ENCODE peak calls at places on chromosomes 2 and 18, in ten cellular contexts. One of them, this sample, is unnamed.

GRCh38 chr2:240460781-240461431 is 25.4 kb downstream of the GPC1 start:
- DNase-seq in Peyer's patch: no peak
- DNase-seq in ovary: peak; percentile 13
- DNase-seq in stomach: no peak
- DNase-seq in transverse colon: peak; percentile 6
- DNase-seq in heart left ventricle: peak; percentile 16
- DNase-seq in K562: no peak
- DNase-seq in HepG2: no peak
- DNase-seq in A549: no peak
- DNase-seq in esophagus muscularis mucosa: no peak
- DNase-seq in this sample: peak; percentile 76

GRCh38 chr2:111688501-111688900 is 195.5 kb downstream of the ANAPC1 start:
- DNase-seq in Peyer's patch: no peak
- DNase-seq in ovary: no peak
- DNase-seq in stomach: no peak
- DNase-seq in transverse colon: no peak
- DNase-seq in heart left ventricle: no peak
- DNase-seq in K562: no peak
- DNase-seq in HepG2: no peak
- DNase-seq in A549: no peak
- DNase-seq in esophagus muscularis mucosa: no peak
- DNase-seq in this sample: no peak

GRCh38 chr2:222561817-222562424 is 94.0 kb downstream of the FARSB start:
- DNase-seq in Peyer's patch: peak; percentile 23
- DNase-seq in ovary: no peak
- DNase-seq in stomach: peak; percentile 40
- DNase-seq in transverse colon: peak; percentile 50
- DNase-seq in heart left ventricle: peak; percentile 40
- DNase-seq in K562: peak; percentile 58
- DNase-seq in HepG2: peak; percentile 41
- DNase-seq in A549: peak; percentile 53
- DNase-seq in esophagus muscularis mucosa: no peak
- DNase-seq in this sample: peak; percentile 30

GRCh38 chr2:234771985-234772774 is 179.6 kb upstream of the SH3BP4 start:
- DNase-seq in Peyer's patch: no peak
- DNase-seq in ovary: peak; percentile 62
- DNase-seq in stomach: no peak
- DNase-seq in transverse colon: no peak
- DNase-seq in heart left ventricle: peak; percentile 39
- DNase-seq in K562: no peak
- DNase-seq in HepG2: no peak
- DNase-seq in A549: no peak
- DNase-seq in esophagus muscularis mucosa: no peak
- DNase-seq in this sample: no peak

GRCh38 chr2:39068290-39068689 is 52.6 kb downstream of the SOS1 start:
- DNase-seq in Peyer's patch: no peak
- DNase-seq in ovary: no peak
- DNase-seq in stomach: no peak
- DNase-seq in transverse colon: no peak
- DNase-seq in heart left ventricle: no peak
- DNase-seq in K562: no peak
- DNase-seq in HepG2: no peak
- DNase-seq in A549: no peak
- DNase-seq in esophagus muscularis mucosa: no peak
- DNase-seq in this sample: no peak

GRCh38 chr18:159037-159652 is 788 bp downstream of the USP14 start:
- DNase-seq in Peyer's patch: no peak
- DNase-seq in ovary: no peak
- DNase-seq in stomach: no peak
- DNase-seq in transverse colon: no peak
- DNase-seq in heart left ventricle: no peak
- DNase-seq in K562: peak; percentile 47
- DNase-seq in HepG2: peak; percentile 33
- DNase-seq in A549: peak; percentile 18
- DNase-seq in esophagus muscularis mucosa: no peak
- DNase-seq in this sample: no peak

GRCh38 chr2:233620204-233620603 is 2.8 kb downstream of the UGT1A8 start:
- DNase-seq in Peyer's patch: no peak
- DNase-seq in ovary: no peak
- DNase-seq in stomach: no peak
- DNase-seq in transverse colon: peak; percentile 30
- DNase-seq in heart left ventricle: no peak
- DNase-seq in K562: no peak
- DNase-seq in HepG2: no peak
- DNase-seq in A549: no peak
- DNase-seq in esophagus muscularis mucosa: no peak
- DNase-seq in this sample: no peak

GRCh38 chr2:10369269-10370255 is 66.9 kb downstream of the HPCAL1 start:
- DNase-seq in Peyer's patch: no peak
- DNase-seq in ovary: no peak
- DNase-seq in stomach: peak; percentile 87
- DNase-seq in transverse colon: peak; percentile 42
- DNase-seq in heart left ventricle: no peak
- DNase-seq in K562: peak; percentile 90
- DNase-seq in HepG2: peak; percentile 83
- DNase-seq in A549: no peak
- DNase-seq in esophagus muscularis mucosa: no peak
- DNase-seq in this sample: no peak

GRCh38 chr2:121151311-121152109 is 133.5 kb downstream of the TFCP2L1 start:
- DNase-seq in Peyer's patch: no peak
- DNase-seq in ovary: no peak
- DNase-seq in stomach: peak; percentile 85
- DNase-seq in transverse colon: peak; percentile 88
- DNase-seq in heart left ventricle: no peak
- DNase-seq in K562: no peak
- DNase-seq in HepG2: no peak
- DNase-seq in A549: no peak
- DNase-seq in esophagus muscularis mucosa: no peak
- DNase-seq in this sample: peak; percentile 79

GRCh38 chr2:172429351-172429968 is 2.1 kb downstream of the ITGA6 start:
- DNase-seq in Peyer's patch: no peak
- DNase-seq in ovary: no peak
- DNase-seq in stomach: no peak
- DNase-seq in transverse colon: no peak
- DNase-seq in heart left ventricle: no peak
- DNase-seq in K562: no peak
- DNase-seq in HepG2: no peak
- DNase-seq in A549: no peak
- DNase-seq in esophagus muscularis mucosa: no peak
- DNase-seq in this sample: peak; percentile 36
- TF ChIP-seq POLR2A in Peyer's patch: no peak
- TF ChIP-seq POLR2A in ovary: no peak
- TF ChIP-seq POLR2A in stomach: no peak
- TF ChIP-seq POLR2A in transverse colon: peak; percentile 50
- TF ChIP-seq POLR2A in heart left ventricle: no peak
- TF ChIP-seq POLR2A in K562: no peak
- TF ChIP-seq POLR2A in HepG2: no peak
- TF ChIP-seq POLR2A in A549: no peak
- TF ChIP-seq POLR2A in esophagus muscularis mucosa: no peak
- TF ChIP-seq POLR2A in this sample: no peak

GRCh38 chr18:6624729-6625308 is 104.7 kb upstream of the ARHGAP28 start:
- DNase-seq in Peyer's patch: no peak
- DNase-seq in ovary: no peak
- DNase-seq in stomach: no peak
- DNase-seq in transverse colon: no peak
- DNase-seq in heart left ventricle: no peak
- DNase-seq in K562: no peak
- DNase-seq in HepG2: no peak
- DNase-seq in A549: no peak
- DNase-seq in esophagus muscularis mucosa: no peak
- DNase-seq in this sample: no peak

GRCh38 chr18:6623278-6623677 is 106.2 kb upstream of the ARHGAP28 start:
- DNase-seq in Peyer's patch: no peak
- DNase-seq in ovary: no peak
- DNase-seq in stomach: no peak
- DNase-seq in transverse colon: no peak
- DNase-seq in heart left ventricle: no peak
- DNase-seq in K562: no peak
- DNase-seq in HepG2: no peak
- DNase-seq in A549: no peak
- DNase-seq in esophagus muscularis mucosa: no peak
- DNase-seq in this sample: no peak

GRCh38 chr18:6626457-6626856 is 103.1 kb upstream of the ARHGAP28 start:
- DNase-seq in Peyer's patch: no peak
- DNase-seq in ovary: no peak
- DNase-seq in stomach: no peak
- DNase-seq in transverse colon: no peak
- DNase-seq in heart left ventricle: no peak
- DNase-seq in K562: no peak
- DNase-seq in HepG2: no peak
- DNase-seq in A549: no peak
- DNase-seq in esophagus muscularis mucosa: no peak
- DNase-seq in this sample: no peak

GRCh38 chr18:6627621-6628020 is 101.9 kb upstream of the ARHGAP28 start:
- DNase-seq in Peyer's patch: no peak
- DNase-seq in ovary: no peak
- DNase-seq in stomach: no peak
- DNase-seq in transverse colon: no peak
- DNase-seq in heart left ventricle: no peak
- DNase-seq in K562: no peak
- DNase-seq in HepG2: no peak
- DNase-seq in A549: no peak
- DNase-seq in esophagus muscularis mucosa: no peak
- DNase-seq in this sample: no peak

GRCh38 chr18:6624271-6624670 is 105.2 kb upstream of the ARHGAP28 start:
- DNase-seq in Peyer's patch: no peak
- DNase-seq in ovary: no peak
- DNase-seq in stomach: no peak
- DNase-seq in transverse colon: no peak
- DNase-seq in heart left ventricle: no peak
- DNase-seq in K562: no peak
- DNase-seq in HepG2: no peak
- DNase-seq in A549: no peak
- DNase-seq in esophagus muscularis mucosa: no peak
- DNase-seq in this sample: no peak
- TF ChIP-seq CTCF in Peyer's patch: no peak
- TF ChIP-seq CTCF in ovary: no peak
- TF ChIP-seq CTCF in stomach: no peak
- TF ChIP-seq CTCF in transverse colon: no peak
- TF ChIP-seq CTCF in heart left ventricle: no peak
- TF ChIP-seq CTCF in K562: no peak
- TF ChIP-seq CTCF in HepG2: no peak
- TF ChIP-seq CTCF in A549: no peak
- TF ChIP-seq CTCF in esophagus muscularis mucosa: no peak
- TF ChIP-seq CTCF in this sample: no peak

GRCh38 chr2:43223412-43224040 is 2.9 kb downstream of the ZFP36L2 start:
- DNase-seq in Peyer's patch: no peak
- DNase-seq in ovary: no peak
- DNase-seq in stomach: no peak
- DNase-seq in transverse colon: no peak
- DNase-seq in heart left ventricle: no peak
- DNase-seq in K562: peak; percentile 51
- DNase-seq in HepG2: no peak
- DNase-seq in A549: peak; percentile 30
- DNase-seq in esophagus muscularis mucosa: no peak
- DNase-seq in this sample: no peak
- TF ChIP-seq POLR2A in Peyer's patch: no peak
- TF ChIP-seq POLR2A in ovary: no peak
- TF ChIP-seq POLR2A in stomach: no peak
- TF ChIP-seq POLR2A in transverse colon: no peak
- TF ChIP-seq POLR2A in heart left ventricle: no peak
- TF ChIP-seq POLR2A in K562: no peak
- TF ChIP-seq POLR2A in HepG2: peak; percentile 26
- TF ChIP-seq POLR2A in A549: no peak
- TF ChIP-seq POLR2A in esophagus muscularis mucosa: no peak
- TF ChIP-seq POLR2A in this sample: no peak

GRCh38 chr18:30192216-30192615 is 850.3 kb downstream of the DSC3 start:
- DNase-seq in Peyer's patch: no peak
- DNase-seq in ovary: no peak
- DNase-seq in stomach: no peak
- DNase-seq in transverse colon: no peak
- DNase-seq in heart left ventricle: no peak
- DNase-seq in K562: no peak
- DNase-seq in HepG2: peak; percentile 5
- DNase-seq in A549: no peak
- DNase-seq in esophagus muscularis mucosa: no peak
- DNase-seq in this sample: no peak
- TF ChIP-seq CTCF in Peyer's patch: no peak
- TF ChIP-seq CTCF in ovary: no peak
- TF ChIP-seq CTCF in stomach: no peak
- TF ChIP-seq CTCF in transverse colon: no peak
- TF ChIP-seq CTCF in heart left ventricle: no peak
- TF ChIP-seq CTCF in K562: no peak
- TF ChIP-seq CTCF in HepG2: peak; percentile 22
- TF ChIP-seq CTCF in A549: no peak
- TF ChIP-seq CTCF in esophagus muscularis mucosa: no peak
- TF ChIP-seq CTCF in this sample: no peak

DNA sequence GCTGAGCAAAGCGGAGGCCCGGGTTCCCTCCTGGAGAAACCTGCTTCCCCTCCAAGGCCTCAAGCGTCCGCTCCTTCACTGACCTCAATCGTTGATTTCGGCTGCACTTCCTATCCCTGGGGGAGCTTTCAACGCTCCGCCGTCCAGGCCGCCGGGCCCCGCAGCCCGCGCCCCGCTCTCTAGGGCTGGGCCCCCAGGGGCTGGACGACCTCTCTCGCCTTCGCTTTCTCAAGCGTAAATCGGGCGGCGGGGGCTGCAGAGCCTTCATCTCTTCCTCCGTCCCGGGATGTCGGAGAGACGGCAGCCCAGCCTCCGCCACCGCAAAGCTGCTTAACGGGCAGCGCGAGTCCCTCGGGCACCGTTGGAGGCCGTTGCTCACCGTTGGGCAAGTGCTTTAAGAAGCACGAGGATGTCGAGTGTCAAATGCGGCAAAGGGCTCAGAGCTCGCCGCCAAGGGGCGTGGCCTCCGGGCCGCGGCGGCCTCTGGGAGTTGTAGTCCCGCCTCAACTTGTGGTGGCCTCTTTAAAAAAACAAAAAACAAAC is 8.5 kb downstream of the HES6 start:
- DNase-seq in Peyer's patch: peak; percentile 77
- DNase-seq in ovary: peak; percentile 69
- DNase-seq in stomach: peak; percentile 75
- DNase-seq in transverse colon: peak; percentile 75
- DNase-seq in heart left ventricle: peak; percentile 77
- DNase-seq in K562: peak; percentile 80
- DNase-seq in HepG2: no peak
- DNase-seq in A549: peak; percentile 38
- DNase-seq in esophagus muscularis mucosa: peak; percentile 94
- DNase-seq in this sample: peak; percentile 46
- TF ChIP-seq POLR2A in Peyer's patch: no peak
- TF ChIP-seq POLR2A in ovary: no peak
- TF ChIP-seq POLR2A in stomach: no peak
- TF ChIP-seq POLR2A in transverse colon: no peak
- TF ChIP-seq POLR2A in heart left ventricle: peak; percentile 40
- TF ChIP-seq POLR2A in K562: peak; percentile 60
- TF ChIP-seq POLR2A in HepG2: no peak
- TF ChIP-seq POLR2A in A549: no peak
- TF ChIP-seq POLR2A in esophagus muscularis mucosa: no peak
- TF ChIP-seq POLR2A in this sample: no peak

GRCh38 chr18:45566025-45566740 is 49.1 kb upstream of the SLC14A2 start:
- DNase-seq in Peyer's patch: no peak
- DNase-seq in ovary: no peak
- DNase-seq in stomach: no peak
- DNase-seq in transverse colon: no peak
- DNase-seq in heart left ventricle: peak; percentile 57
- DNase-seq in K562: no peak
- DNase-seq in HepG2: no peak
- DNase-seq in A549: no peak
- DNase-seq in esophagus muscularis mucosa: no peak
- DNase-seq in this sample: peak; percentile 52
- TF ChIP-seq CTCF in Peyer's patch: no peak
- TF ChIP-seq CTCF in ovary: no peak
- TF ChIP-seq CTCF in stomach: no peak
- TF ChIP-seq CTCF in transverse colon: no peak
- TF ChIP-seq CTCF in heart left ventricle: no peak
- TF ChIP-seq CTCF in K562: no peak
- TF ChIP-seq CTCF in HepG2: no peak
- TF ChIP-seq CTCF in A549: no peak
- TF ChIP-seq CTCF in esophagus muscularis mucosa: no peak
- TF ChIP-seq CTCF in this sample: no peak

GRCh38 chr18:12679183-12679786 is 21.4 kb upstream of the SPIRE1 start:
- DNase-seq in Peyer's patch: no peak
- DNase-seq in ovary: peak; percentile 55
- DNase-seq in stomach: no peak
- DNase-seq in transverse colon: peak; percentile 22
- DNase-seq in heart left ventricle: peak; percentile 79
- DNase-seq in K562: peak; percentile 19
- DNase-seq in HepG2: no peak
- DNase-seq in A549: no peak
- DNase-seq in esophagus muscularis mucosa: no peak
- DNase-seq in this sample: peak; percentile 89
- TF ChIP-seq POLR2A in Peyer's patch: no peak
- TF ChIP-seq POLR2A in ovary: no peak
- TF ChIP-seq POLR2A in stomach: no peak
- TF ChIP-seq POLR2A in transverse colon: peak; percentile 26
- TF ChIP-seq POLR2A in heart left ventricle: peak; percentile 77
- TF ChIP-seq POLR2A in K562: no peak
- TF ChIP-seq POLR2A in HepG2: no peak
- TF ChIP-seq POLR2A in A549: peak; percentile 31
- TF ChIP-seq POLR2A in esophagus muscularis mucosa: no peak
- TF ChIP-seq POLR2A in this sample: no peak